ENCODE peak calls at places on chromosome 1, in eight cellular contexts. D is adrenal gland, C is body of pancreas, P is A673, X is esophagus squamous epithelium, J is stomach, S is cardiac muscle cell, H is upper lobe of right lung. L is an unnamed sample. For H3K9me3, the result is how much of the 10 kb centered on the place peaks cover.

GRCh38 chr1:232570007-232570406 is 59.9 kb downstream of the SIPA1L2 start:
- DNase-seq in D (no peak), C (no peak), P (peak), X (no peak), J (no peak), S (no peak), H (no peak), L (no peak)

GRCh38 chr1:54671985-54672608 is 30.5 kb downstream of the MROH7 start:
- DNase-seq in D (peak), C (peak), P (peak), X (no peak), J (peak), S (peak), H (no peak), L (peak)

GRCh38 chr1:20666804-20667203 is 5.6 kb upstream of the DDOST start:
- DNase-seq in D (no peak), C (no peak), P (peak), X (no peak), J (no peak), S (no peak), H (no peak), L (peak)

GRCh38 chr1:228334954-228335353 is 71.7 kb downstream of the TRIM11 start:
- DNase-seq in D (no peak), C (no peak), P (no peak), X (no peak), J (peak), S (no peak), H (peak), L (no peak)

GRCh38 chr1:183365093-183365492 is 53.1 kb downstream of the NMNAT2 start:
- DNase-seq in D (no peak), C (no peak), P (no peak), X (no peak), J (no peak), S (no peak), H (no peak), L (no peak)

GRCh38 chr1:112688781-112689193 is 14.3 kb downstream of the MOV10 start:
- DNase-seq in D (no peak), C (no peak), P (no peak), X (no peak), J (no peak), S (peak), H (no peak), L (peak)

GRCh38 chr1:205291577-205291976 is 30.0 kb downstream of the NUAK2 start:
- DNase-seq in D (no peak), C (no peak), P (no peak), X (no peak), J (no peak), S (no peak), H (no peak), L (no peak)

GRCh38 chr1:215749423-215749822 is 182.3 kb downstream of the KCTD3 start:
- DNase-seq in D (no peak), C (no peak), P (no peak), X (no peak), J (no peak), S (no peak), H (no peak), L (no peak)

GRCh38 chr1:166418344-166418895 is 251.6 kb upstream of the FAM78B start:
- DNase-seq in D (no peak), C (no peak), P (no peak), X (no peak), J (no peak), S (no peak), H (no peak), L (no peak)

GRCh38 chr1:97906567-97907228 is 14.1 kb downstream of the DPYD start:
- DNase-seq in D (peak), C (peak), P (peak), X (no peak), J (no peak), S (no peak), H (peak), L (peak)

GRCh38 chr1:101260531-101260930 is 23.7 kb downstream of the S1PR1 start:
- DNase-seq in D (no peak), C (no peak), P (no peak), X (no peak), J (no peak), S (no peak), H (no peak), L (no peak)

GRCh38 chr1:216111842-216112241 is 311.4 kb downstream of the USH2A start:
- DNase-seq in D (no peak), C (no peak), P (no peak), X (no peak), J (no peak), S (no peak), H (no peak), L (no peak)

GRCh38 chr1:85088408-85088784 is 40.1 kb upstream of the MCOLN3 start:
- DNase-seq in D (no peak), C (no peak), P (no peak), X (no peak), J (no peak), S (no peak), H (no peak), L (no peak)

GRCh38 chr1:85089203-85089602 is 40.9 kb upstream of the MCOLN3 start:
- DNase-seq in D (no peak), C (no peak), P (no peak), X (no peak), J (no peak), S (peak), H (no peak), L (no peak)

GRCh38 chr1:85090225-85090624 is 41.9 kb upstream of the MCOLN3 start:
- DNase-seq in D (no peak), C (no peak), P (no peak), X (no peak), J (no peak), S (no peak), H (no peak), L (no peak)

GRCh38 chr1:85093644-85094043 is 45.3 kb upstream of the MCOLN3 start:
- DNase-seq in D (no peak), C (no peak), P (no peak), X (no peak), J (no peak), S (no peak), H (no peak), L (no peak)

DNA sequence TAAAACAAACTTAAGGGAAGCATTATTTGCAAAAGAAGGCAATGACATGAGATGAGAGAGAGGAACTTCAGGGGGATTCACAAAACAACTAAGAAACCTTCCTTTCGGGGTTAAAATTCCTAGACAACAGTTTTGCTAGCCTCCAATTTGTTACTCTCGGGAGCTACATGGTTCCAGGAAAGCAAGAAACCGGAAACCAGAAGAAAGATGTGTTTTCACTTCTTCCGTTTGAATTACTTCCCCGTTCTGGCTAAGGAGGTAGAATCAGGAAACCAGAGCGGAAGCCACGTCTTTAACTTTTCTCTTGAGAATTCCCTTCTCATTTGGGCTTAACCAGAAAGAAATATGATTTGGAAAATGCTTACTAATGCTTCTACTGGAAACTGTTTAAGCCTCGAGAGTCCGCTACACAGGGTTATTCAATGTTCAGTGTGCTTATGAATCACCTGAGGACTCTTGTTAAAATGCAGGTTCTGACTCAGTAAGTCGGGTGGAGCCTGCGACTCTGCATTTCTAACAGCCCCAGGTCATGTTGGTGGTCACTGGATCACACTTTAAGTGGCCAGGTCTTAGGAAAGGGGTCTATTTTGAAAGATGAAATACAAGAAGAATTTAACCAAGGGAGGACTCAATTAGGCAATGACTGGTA is 43.5 kb upstream of the MCOLN3 start:
- DNase-seq in D (no peak), C (no peak), P (no peak), X (no peak), J (no peak), S (no peak), H (no peak), L (no peak)
- H3K4me3 ChIP-seq in D (no peak), C (no peak), P (no peak), X (no peak), J (no peak), S (no peak), H (peak), L (peak)

GRCh38 chr1:2980073-2980791 is 41.0 kb upstream of the ACTRT2 start:
- DNase-seq in D (peak), C (peak), P (no peak), X (no peak), J (no peak), S (no peak), H (peak), L (no peak)
- H3K9me3 ChIP-seq in D (under half), C (under half), P (under half), X (under half), J (under half), S (under half), H (under half), L (under half)

DNA sequence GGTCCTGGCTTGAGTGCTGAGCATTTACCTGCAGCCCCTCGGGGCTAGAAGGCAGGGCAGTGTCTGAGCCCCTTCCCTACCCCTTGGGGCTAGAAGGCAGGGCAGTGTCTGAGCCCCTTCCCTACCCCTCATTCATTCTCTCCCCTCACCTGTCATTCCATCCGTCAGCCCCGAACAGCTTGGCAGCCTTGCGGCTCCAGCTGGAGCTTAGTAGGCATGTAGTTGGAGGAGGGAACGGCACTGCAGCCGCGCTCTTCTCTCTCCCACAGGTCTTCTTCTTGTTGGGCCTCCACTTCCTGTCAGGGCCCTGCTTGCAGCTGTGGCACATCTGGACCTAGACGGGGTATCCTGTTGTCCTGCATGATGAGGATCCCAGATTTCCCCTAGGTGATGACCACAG is 22.1 kb downstream of the MAPKAPK2 start:
- DNase-seq in D (no peak), C (no peak), P (no peak), X (no peak), J (no peak), S (no peak), H (peak), L (peak)
- H3K4me3 ChIP-seq in D (no peak), C (no peak), P (no peak), X (no peak), J (no peak), S (no peak), H (no peak), L (peak)

DNA sequence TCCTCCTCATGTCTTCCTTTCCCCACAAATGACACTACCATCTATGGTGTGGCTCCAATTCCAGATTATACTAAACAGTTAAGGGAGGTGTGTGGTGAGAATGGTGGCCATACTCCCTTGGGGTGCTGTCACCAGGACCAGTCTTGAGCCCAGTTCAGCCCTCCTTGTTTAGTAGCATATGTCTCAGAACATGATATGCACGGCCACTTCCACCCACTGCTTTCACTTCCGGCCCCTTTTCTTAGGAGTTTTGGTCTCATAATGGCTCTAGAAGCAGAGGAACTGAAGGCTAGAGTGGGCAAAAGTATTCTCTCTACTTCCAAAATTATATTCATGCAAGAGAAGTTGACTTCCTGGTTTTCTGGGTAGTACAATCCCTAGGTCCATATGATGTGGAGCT is 45.3 kb upstream of the CACNA1E start:
- DNase-seq in D (no peak), C (no peak), P (no peak), X (no peak), J (no peak), S (no peak), H (no peak), L (no peak)
- H3K9me3 ChIP-seq in D (under half), C (under half), P (under half), X (under half), J (under half), S (under half), H (under half), L (under half)

GRCh38 chr1:160400646-160401486 is 502 bp downstream of the VANGL2 start:
- DNase-seq in D (no peak), C (peak), P (peak), X (no peak), J (no peak), S (peak), H (no peak), L (peak)
- H3K4me3 ChIP-seq in D (no peak), C (peak), P (peak), X (peak), J (peak), S (peak), H (peak), L (peak)

DNA sequence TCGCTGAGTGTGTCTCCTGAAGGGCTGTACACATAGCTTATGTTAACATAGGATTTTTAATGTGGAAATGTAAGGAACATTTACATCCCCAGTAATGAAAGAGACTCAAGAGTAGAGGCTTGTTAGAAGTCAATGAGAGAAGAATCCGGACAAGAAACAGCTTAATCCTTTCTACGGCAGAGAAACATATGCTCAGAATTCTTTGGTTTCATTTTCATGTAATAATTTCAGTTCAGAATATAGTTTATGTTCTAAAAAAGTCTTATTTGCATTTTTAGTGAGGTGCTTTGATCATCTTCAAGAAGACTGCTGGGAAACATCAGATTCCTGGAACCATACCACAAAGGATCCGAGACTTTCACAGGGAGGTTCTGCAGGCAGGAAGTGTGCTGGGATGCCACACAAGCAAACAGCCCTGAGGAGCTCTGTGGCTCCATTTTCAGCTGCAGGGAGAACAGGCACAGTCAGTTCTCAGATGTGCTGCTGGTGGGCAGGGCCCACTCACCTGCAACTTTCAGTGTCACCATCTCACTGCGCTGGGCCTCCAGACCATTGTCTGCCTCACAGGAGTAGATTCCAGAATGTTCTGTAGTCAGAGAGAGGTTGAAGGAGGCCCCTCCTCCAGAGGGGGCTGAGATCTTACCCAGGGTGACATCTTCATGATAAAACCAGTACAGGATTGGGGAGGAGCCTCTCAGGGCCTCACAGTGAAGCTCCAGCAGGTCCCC is 28.4 kb downstream of the FCRL5 start:
- DNase-seq in D (no peak), C (no peak), P (no peak), X (no peak), J (no peak), S (no peak), H (no peak), L (no peak)
- H3K9me3 ChIP-seq in D (under half), C (under half), P (under half), X (under half), J (under half), S (under half), H (under half), L (under half)

GRCh38 chr1:68140536-68140935 is 90.1 kb upstream of the DIRAS3 start:
- DNase-seq in D (no peak), C (no peak), P (no peak), X (no peak), J (no peak), S (no peak), H (no peak), L (no peak)
- H3K4me3 ChIP-seq in D (no peak), C (no peak), P (no peak), X (no peak), J (no peak), S (no peak), H (no peak), L (no peak)

GRCh38 chr1:49576327-49576901 is 447.3 kb downstream of the AGBL4 start:
- DNase-seq in D (no peak), C (no peak), P (no peak), X (no peak), J (no peak), S (no peak), H (no peak), L (no peak)
- H3K9me3 ChIP-seq in D (under half), C (under half), P (under half), X (under half), J (under half), S (under half), H (under half), L (under half)

L was measured in SJCRH30.